ENCODE peak calls at places on chromosomes 7 and 10, in six cellular contexts. U, Z, Y, X, G and I are unnamed samples.

GRCh38 chr10:51244739-51245138 is 170.5 kb downstream of the PRKG1 start:
- DNase-seq in U (no peak), G (no peak), Y (no peak), X (peak; percentile 94), Z (no peak), I (no peak)

GRCh38 chr10:44462338-44462914 is 77.5 kb upstream of the CXCL12 start:
- DNase-seq in Y (no peak), Z (no peak), G (no peak), U (no peak), X (no peak), I (no peak)

GRCh38 chr10:37865264-37865663 is 7.9 kb upstream of the ZNF248 start:
- DNase-seq in X (no peak), U (no peak), G (no peak), Y (no peak), Z (no peak), I (no peak)

GRCh38 chr7:22726345-22726848 is 603 bp upstream of the IL6 start:
- DNase-seq in Z (peak; percentile 63), X (peak; percentile 84), Y (peak; percentile 72), G (peak; percentile 11), U (peak; percentile 49), I (peak; percentile 27)

GRCh38 chr10:122204691-122205489 is 66.2 kb upstream of the BTBD16 start:
- DNase-seq in U (no peak), Y (no peak), X (no peak), Z (no peak), G (no peak), I (no peak)

GRCh38 chr7:3636131-3636860 is 335.2 kb downstream of the SDK1 start:
- DNase-seq in Y (no peak), G (no peak), X (no peak), Z (no peak), U (no peak), I (no peak)

GRCh38 chr10:116753759-116754158 is 11.4 kb upstream of the HSPA12A start:
- DNase-seq in Y (no peak), U (no peak), Z (no peak), G (no peak), X (no peak), I (no peak)

GRCh38 chr10:29760139-29760538 is 125.4 kb upstream of the SVIL start:
- DNase-seq in G (no peak), U (no peak), X (no peak), Y (no peak), Z (no peak), I (no peak)

GRCh38 chr10:110495731-110496552 is 1.8 kb upstream of the DUSP5 start:
- DNase-seq in Y (peak; percentile 56), G (peak; percentile 24), U (peak; percentile 31), X (peak; percentile 76), Z (no peak), I (peak; percentile 50)

GRCh38 chr10:89463846-89464537 is 49.6 kb downstream of the IFIT5 start:
- DNase-seq in U (no peak), Y (no peak), G (no peak), Z (peak; percentile 62), X (no peak), I (no peak)

GRCh38 chr10:17235136-17235535 is 7.1 kb downstream of the VIM start:
- DNase-seq in X (peak; percentile 32), Z (no peak), U (no peak), Y (no peak), G (no peak), I (no peak)

GRCh38 chr7:129990403-129991192 is 37.8 kb upstream of the UBE2H start:
- DNase-seq in Z (no peak), Y (no peak), G (no peak), X (no peak), U (no peak), I (no peak)

GRCh38 chr10:128835361-128835760 is 631.7 kb upstream of the MGMT start:
- DNase-seq in Y (no peak), X (no peak), Z (no peak), U (no peak), G (no peak), I (no peak)

GRCh38 chr7:5780801-5781496 is 514 bp downstream of the RNF216 start:
- DNase-seq in G (peak; percentile 9), X (peak; percentile 46), U (no peak), Z (peak; percentile 38), Y (peak; percentile 78), I (peak; percentile 45)

GRCh38 chr10:93199221-93199681 is 125.6 kb downstream of the CYP26A1 start:
- DNase-seq in Y (peak; percentile 79), G (no peak), U (no peak), X (peak; percentile 67), Z (peak; percentile 72), I (peak; percentile 87)

GRCh38 chr10:74753295-74754211 is 72.8 kb upstream of the KAT6B start:
- DNase-seq in Y (no peak), X (no peak), Z (peak; percentile 40), U (no peak), G (no peak), I (no peak)

GRCh38 chr10:110530131-110530831 is 32.6 kb downstream of the DUSP5 start:
- DNase-seq in G (no peak), Y (peak; percentile 81), U (no peak), X (no peak), Z (peak; percentile 63), I (no peak)

GRCh38 chr10:118255355-118255754 is 86.8 kb downstream of the FAM204A start:
- DNase-seq in Y (no peak), X (no peak), U (no peak), Z (no peak), G (no peak), I (no peak)

GRCh38 chr10:7856685-7857084 is 38.4 kb downstream of the TAF3 start:
- DNase-seq in U (no peak), Z (no peak), G (no peak), Y (no peak), X (no peak), I (no peak)

GRCh38 chr10:30647089-30647488 is 17.5 kb upstream of the LYZL2 start:
- DNase-seq in Z (no peak), U (no peak), X (no peak), Y (no peak), G (no peak), I (no peak)

GRCh38 chr7:115208710-115209540 is 287.0 kb downstream of the MDFIC start:
- DNase-seq in U (no peak), G (no peak), X (no peak), Y (no peak), Z (no peak), I (no peak)

GRCh38 chr7:128114806-128115205 is 83.6 kb upstream of the LRRC4 start:
- DNase-seq in U (no peak), X (no peak), G (no peak), Z (no peak), Y (no peak), I (no peak)

GRCh38 chr10:8453587-8453986 is 399.1 kb downstream of the GATA3 start:
- DNase-seq in Z (no peak), X (peak; percentile 16), Y (no peak), U (no peak), G (no peak), I (no peak)

GRCh38 chr7:134307320-134307719 is 9.4 kb downstream of the SLC35B4 start:
- DNase-seq in Z (no peak), U (no peak), X (no peak), G (no peak), Y (no peak), I (no peak)

GRCh38 chr10:17951868-17952371 is at the start of gene SLC39A12:
- DNase-seq in X (no peak), U (no peak), Y (no peak), G (no peak), Z (no peak), I (no peak)

GRCh38 chr10:68406111-68406814 is 814 bp downstream of the RUFY2 start:
- DNase-seq in G (peak; percentile 2), Y (peak; percentile 73), X (peak; percentile 75), Z (peak; percentile 42), U (no peak), I (peak; percentile 72)

GRCh38 chr7:8044761-8045430 is 76.3 kb downstream of the GLCCI1 start:
- DNase-seq in G (no peak), U (no peak), Z (no peak), Y (no peak), X (no peak), I (no peak)

GRCh38 chr7:78510580-78511188 is 712.1 kb downstream of the PHTF2 start:
- DNase-seq in Z (peak; percentile 55), G (no peak), Y (no peak), U (no peak), X (peak; percentile 49), I (peak; percentile 4)

GRCh38 chr10:37712489-37713131 is 144.8 kb downstream of the ZNF248 start:
- DNase-seq in X (no peak), Y (no peak), Z (no peak), G (no peak), U (no peak), I (no peak)

GRCh38 chr7:149005427-149006344 is 22.6 kb downstream of the PDIA4 start:
- DNase-seq in Z (peak; percentile 82), U (peak; percentile 80), X (peak; percentile 65), G (peak; percentile 76), Y (peak; percentile 93), I (peak; percentile 74)

GRCh38 chr10:131980757-131981428 is 830 bp downstream of the BNIP3 start:
- DNase-seq in Y (no peak), G (no peak), Z (no peak), X (peak; percentile 35), U (no peak), I (no peak)

GRCh38 chr7:32681174-32681518 is 185.9 kb downstream of the AVL9 start:
- DNase-seq in X (no peak), Z (no peak), G (no peak), Y (no peak), U (no peak), I (no peak)

GRCh38 chr10:55214608-55215007 is 413.6 kb upstream of the PCDH15 start:
- DNase-seq in Y (no peak), X (no peak), U (no peak), Z (no peak), G (no peak), I (no peak)

GRCh38 chr7:76294344-76295024 is 8.0 kb upstream of the HSPB1 start:
- DNase-seq in X (peak; percentile 97), U (no peak), Y (peak; percentile 99), G (no peak), Z (peak; percentile 98), I (peak; percentile 98)
- H3K4me1 ChIP-seq in X (peaks cover 27% of the 10 kb centered on the region), U (no peaks in the 10 kb centered on the region), Y (peaks cover 64% of the 10 kb centered on the region), G (peaks cover 4% of the 10 kb centered on the region), Z (peaks cover 84% of the 10 kb centered on the region), I (peaks cover 40% of the 10 kb centered on the region)

GRCh38 chr10:82318533-82318932 is 443.5 kb downstream of the NRG3 start:
- DNase-seq in U (no peak), Z (no peak), Y (no peak), G (no peak), X (no peak), I (no peak)
- H3K9me3 ChIP-seq in U (no peaks in the 10 kb centered on the region), Z (no peaks in the 10 kb centered on the region), Y (no peaks in the 10 kb centered on the region), G (no peaks in the 10 kb centered on the region), X (no peaks in the 10 kb centered on the region), I (no peaks in the 10 kb centered on the region)

GRCh38 chr7:964401-965231 is 10.1 kb upstream of the ADAP1 start:
- DNase-seq in X (no peak), U (no peak), Z (peak; percentile 48), G (no peak), Y (peak; percentile 67), I (peak; percentile 45)
- H3K4me1 ChIP-seq in X (no peaks in the 10 kb centered on the region), U (peaks cover 5% of the 10 kb centered on the region), Z (peaks cover 24% of the 10 kb centered on the region), G (peaks cover 12% of the 10 kb centered on the region), Y (peaks cover 25% of the 10 kb centered on the region), I (peaks cover 3% of the 10 kb centered on the region)

DNA sequence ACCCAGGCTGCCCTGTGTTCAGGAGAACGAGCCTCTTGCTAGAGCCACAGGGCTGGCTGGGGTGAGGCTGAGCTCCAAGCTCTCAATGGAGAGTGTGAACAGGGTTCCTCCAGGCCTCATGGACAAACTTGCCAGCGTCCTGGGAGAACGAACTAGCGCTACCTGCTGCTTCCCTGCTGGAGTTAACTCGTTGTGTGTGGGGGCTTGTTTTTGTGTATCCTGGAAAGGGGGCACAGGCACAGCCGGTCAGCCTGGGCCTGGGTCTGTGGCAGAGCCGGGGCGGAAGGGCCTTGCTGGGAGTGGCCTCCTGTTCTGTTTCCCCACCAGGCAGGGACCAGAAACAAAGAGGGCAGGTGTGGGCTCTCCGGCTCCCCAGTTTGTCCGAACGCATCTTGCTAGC is 259.2 kb downstream of the DNAJB6 start:
- DNase-seq in G (no peak), X (no peak), Y (no peak), Z (no peak), U (no peak), I (no peak)
- H3K9me3 ChIP-seq in G (no peaks in the 10 kb centered on the region), X (no peaks in the 10 kb centered on the region), Y (no peaks in the 10 kb centered on the region), Z (no peaks in the 10 kb centered on the region), U (no peaks in the 10 kb centered on the region), I (no peaks in the 10 kb centered on the region)